ENCODE peak calls at places on chromosomes 4 and X, in five cellular contexts. One of them, this sample, is unnamed.
A peak's percentile ranks its signal among the peaks of the same experiment; 100 is the strongest.

GRCh38 chrX:100591256-100592051 is 6.7 kb downstream of the TNMD start:
- DNase-seq in IMR-90: no peak
- DNase-seq in trophoblast cell: peak; percentile 52
- DNase-seq in mesenchymal stem cell: no peak
- DNase-seq in neuronal stem cell: no peak
- DNase-seq in this sample: no peak

GRCh38 chr4:58587856-58588255 is 1477.7 kb upstream of the IGFBP7 start:
- DNase-seq in IMR-90: no peak
- DNase-seq in trophoblast cell: peak; percentile 84
- DNase-seq in mesenchymal stem cell: peak; percentile 3
- DNase-seq in neuronal stem cell: no peak
- DNase-seq in this sample: no peak

GRCh38 chrX:141903400-141904155 is at the start of gene MAGEC1:
- DNase-seq in IMR-90: no peak
- DNase-seq in trophoblast cell: no peak
- DNase-seq in mesenchymal stem cell: no peak
- DNase-seq in neuronal stem cell: no peak
- DNase-seq in this sample: no peak

GRCh38 chrX:152901816-152902501 is 4.1 kb downstream of the ZNF185 start:
- DNase-seq in IMR-90: no peak
- DNase-seq in trophoblast cell: no peak
- DNase-seq in mesenchymal stem cell: no peak
- DNase-seq in neuronal stem cell: no peak
- DNase-seq in this sample: no peak

GRCh38 chr4:116342143-116342542 is 743.2 kb downstream of the TRAM1L1 start:
- DNase-seq in IMR-90: no peak
- DNase-seq in trophoblast cell: no peak
- DNase-seq in mesenchymal stem cell: no peak
- DNase-seq in neuronal stem cell: no peak
- DNase-seq in this sample: no peak

GRCh38 chrX:153600032-153600373 is 1.1 kb upstream of the CCNQ start:
- DNase-seq in IMR-90: no peak
- DNase-seq in trophoblast cell: no peak
- DNase-seq in mesenchymal stem cell: peak; percentile 9
- DNase-seq in neuronal stem cell: no peak
- DNase-seq in this sample: no peak

GRCh38 chrX:101823236-101823635 is 108.6 kb downstream of the ZMAT1 start:
- DNase-seq in IMR-90: no peak
- DNase-seq in trophoblast cell: no peak
- DNase-seq in mesenchymal stem cell: no peak
- DNase-seq in neuronal stem cell: no peak
- DNase-seq in this sample: no peak

GRCh38 chr4:101885574-101885973 is 95.0 kb downstream of the BANK1 start:
- DNase-seq in IMR-90: no peak
- DNase-seq in trophoblast cell: no peak
- DNase-seq in mesenchymal stem cell: no peak
- DNase-seq in neuronal stem cell: no peak
- DNase-seq in this sample: no peak

GRCh38 chrX:24005867-24006266 is 21.1 kb downstream of the KLHL15 start:
- DNase-seq in IMR-90: no peak
- DNase-seq in trophoblast cell: no peak
- DNase-seq in mesenchymal stem cell: no peak
- DNase-seq in neuronal stem cell: no peak
- DNase-seq in this sample: no peak

GRCh38 chrX:109886122-109886761 is 116.7 kb upstream of the TMEM164 start:
- DNase-seq in IMR-90: peak; percentile 63
- DNase-seq in trophoblast cell: peak; percentile 6
- DNase-seq in mesenchymal stem cell: peak; percentile 48
- DNase-seq in neuronal stem cell: peak; percentile 21
- DNase-seq in this sample: peak; percentile 38

GRCh38 chr4:40280586-40280985 is 54.5 kb upstream of the CHRNA9 start:
- DNase-seq in IMR-90: no peak
- DNase-seq in trophoblast cell: no peak
- DNase-seq in mesenchymal stem cell: no peak
- DNase-seq in neuronal stem cell: no peak
- DNase-seq in this sample: no peak

GRCh38 chrX:123962006-123962485 is 540 bp downstream of the STAG2 start:
- DNase-seq in IMR-90: no peak
- DNase-seq in trophoblast cell: peak; percentile 0
- DNase-seq in mesenchymal stem cell: no peak
- DNase-seq in neuronal stem cell: no peak
- DNase-seq in this sample: no peak

GRCh38 chrX:79270401-79270800 is 96.7 kb downstream of the ITM2A start:
- DNase-seq in IMR-90: no peak
- DNase-seq in trophoblast cell: no peak
- DNase-seq in mesenchymal stem cell: no peak
- DNase-seq in neuronal stem cell: peak; percentile 6
- DNase-seq in this sample: peak; percentile 39

GRCh38 chr4:123361195-123361861 is 35.3 kb upstream of the SPRY1 start:
- DNase-seq in IMR-90: peak; percentile 94
- DNase-seq in trophoblast cell: no peak
- DNase-seq in mesenchymal stem cell: peak; percentile 91
- DNase-seq in neuronal stem cell: no peak
- DNase-seq in this sample: no peak

GRCh38 chrX:154761977-154762528 is 611 bp upstream of the DKC1 start:
- DNase-seq in IMR-90: no peak
- DNase-seq in trophoblast cell: no peak
- DNase-seq in mesenchymal stem cell: no peak
- DNase-seq in neuronal stem cell: no peak
- DNase-seq in this sample: no peak

GRCh38 chr4:85457752-85458467 is 17.0 kb upstream of the ARHGAP24 start:
- DNase-seq in IMR-90: no peak
- DNase-seq in trophoblast cell: peak; percentile 30
- DNase-seq in mesenchymal stem cell: peak; percentile 34
- DNase-seq in neuronal stem cell: no peak
- DNase-seq in this sample: no peak

GRCh38 chr4:146283758-146284651 is 69.7 kb downstream of the REELD1 start:
- DNase-seq in IMR-90: no peak
- DNase-seq in trophoblast cell: no peak
- DNase-seq in mesenchymal stem cell: no peak
- DNase-seq in neuronal stem cell: no peak
- DNase-seq in this sample: no peak

GRCh38 chr4:173529505-173530325 is at the start of gene HAND2:
- DNase-seq in IMR-90: peak; percentile 59
- DNase-seq in trophoblast cell: no peak
- DNase-seq in mesenchymal stem cell: peak; percentile 97
- DNase-seq in neuronal stem cell: peak; percentile 59
- DNase-seq in this sample: peak; percentile 73

GRCh38 chrX:77693594-77693993 is 92.4 kb downstream of the ATRX start:
- DNase-seq in IMR-90: no peak
- DNase-seq in trophoblast cell: no peak
- DNase-seq in mesenchymal stem cell: no peak
- DNase-seq in neuronal stem cell: no peak
- DNase-seq in this sample: no peak

GRCh38 chrX:38172596-38172995 is 48.1 kb downstream of the SRPX start:
- DNase-seq in IMR-90: peak; percentile 9
- DNase-seq in trophoblast cell: peak; percentile 24
- DNase-seq in mesenchymal stem cell: no peak
- DNase-seq in neuronal stem cell: no peak
- DNase-seq in this sample: no peak

GRCh38 chr4:155241664-155242063 is 33.2 kb downstream of the NPY2R start:
- DNase-seq in IMR-90: no peak
- DNase-seq in trophoblast cell: no peak
- DNase-seq in mesenchymal stem cell: no peak
- DNase-seq in neuronal stem cell: no peak
- DNase-seq in this sample: no peak

GRCh38 chr4:156614536-156614935 is 357.1 kb downstream of the PDGFC start:
- DNase-seq in IMR-90: no peak
- DNase-seq in trophoblast cell: no peak
- DNase-seq in mesenchymal stem cell: no peak
- DNase-seq in neuronal stem cell: no peak
- DNase-seq in this sample: no peak

GRCh38 chr4:121697626-121698025 is 846 bp upstream of the ANXA5 start:
- DNase-seq in IMR-90: no peak
- DNase-seq in trophoblast cell: no peak
- DNase-seq in mesenchymal stem cell: no peak
- DNase-seq in neuronal stem cell: no peak
- DNase-seq in this sample: no peak

GRCh38 chrX:150366951-150367545 is 3.9 kb downstream of the MAMLD1 start:
- DNase-seq in IMR-90: peak; percentile 79
- DNase-seq in trophoblast cell: no peak
- DNase-seq in mesenchymal stem cell: peak; percentile 86
- DNase-seq in neuronal stem cell: no peak
- DNase-seq in this sample: peak; percentile 10

GRCh38 chr4:100061835-100062234 is 111.8 kb upstream of the H2AZ1 start:
- DNase-seq in IMR-90: peak; percentile 38
- DNase-seq in trophoblast cell: peak; percentile 17
- DNase-seq in mesenchymal stem cell: peak; percentile 56
- DNase-seq in neuronal stem cell: no peak
- DNase-seq in this sample: no peak

GRCh38 chrX:153526040-153526439 is 8.6 kb downstream of the ATP2B3 start:
- DNase-seq in IMR-90: no peak
- DNase-seq in trophoblast cell: no peak
- DNase-seq in mesenchymal stem cell: no peak
- DNase-seq in neuronal stem cell: no peak
- DNase-seq in this sample: no peak

GRCh38 chr4:15344041-15344440 is 83.8 kb upstream of the C1QTNF7 start:
- DNase-seq in IMR-90: peak; percentile 96
- DNase-seq in trophoblast cell: peak; percentile 42
- DNase-seq in mesenchymal stem cell: peak; percentile 94
- DNase-seq in neuronal stem cell: no peak
- DNase-seq in this sample: no peak

DNA sequence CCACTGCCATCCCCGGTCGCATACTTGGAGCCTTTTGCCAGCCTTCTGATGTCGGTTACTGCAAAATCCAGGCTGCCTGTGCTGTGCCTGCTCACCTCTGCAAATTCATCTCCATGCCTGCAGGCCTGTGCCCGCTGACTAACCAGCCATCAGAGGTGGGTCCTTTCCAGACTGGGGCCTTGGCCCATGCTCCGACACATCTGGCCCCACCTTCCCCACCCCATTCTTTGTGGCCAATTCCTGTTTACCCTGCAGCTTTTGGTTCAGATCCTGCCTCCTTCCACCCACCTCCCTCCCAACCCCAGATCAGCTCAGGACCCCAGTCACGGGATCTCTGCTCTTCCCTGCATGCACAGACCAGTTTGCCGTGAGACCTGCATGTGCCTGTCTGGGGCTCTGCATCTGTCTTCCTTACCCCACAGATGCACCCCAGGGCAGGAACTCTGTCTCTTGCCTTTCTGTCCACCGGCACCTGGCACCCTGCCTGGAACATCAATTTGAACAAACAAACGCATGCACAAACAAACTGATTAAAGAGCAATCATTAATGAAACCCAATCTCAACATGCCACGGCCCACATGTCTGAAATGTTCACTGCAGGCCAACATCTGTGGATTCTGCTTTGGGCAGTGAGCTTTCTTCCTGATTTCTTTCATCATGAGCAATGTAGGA is 112.8 kb upstream of the PSAPL1 start:
- DNase-seq in IMR-90: peak; percentile 13
- DNase-seq in trophoblast cell: no peak
- DNase-seq in mesenchymal stem cell: no peak
- DNase-seq in neuronal stem cell: no peak
- DNase-seq in this sample: no peak
- H4K8ac ChIP-seq in IMR-90: no peak overlapping the region
- H4K8ac ChIP-seq in trophoblast cell: no peak overlapping the region
- H4K8ac ChIP-seq in mesenchymal stem cell: no peak overlapping the region
- H4K8ac ChIP-seq in neuronal stem cell: no peak overlapping the region
- H4K8ac ChIP-seq in this sample: no peak overlapping the region

DNA sequence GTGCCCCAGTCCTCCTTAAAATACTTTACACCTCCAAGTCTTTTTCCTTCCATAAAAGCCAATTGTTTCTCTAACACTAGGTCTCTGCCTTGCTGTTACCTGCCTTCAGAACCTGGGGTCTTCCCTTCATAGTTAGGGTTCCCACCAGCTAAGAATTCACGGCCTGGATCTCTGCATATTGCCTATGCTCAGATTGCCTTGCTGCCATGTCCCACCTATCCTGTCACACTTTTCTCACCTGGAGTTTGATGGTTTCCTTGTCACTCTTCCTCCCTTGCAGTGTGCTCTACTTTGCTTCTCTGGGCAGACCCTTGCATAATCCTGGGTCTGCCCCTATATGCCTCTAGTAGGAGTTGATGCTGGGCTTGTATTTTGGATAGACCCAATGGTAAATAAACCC is 36.6 kb upstream of the TMPRSS11E start:
- DNase-seq in IMR-90: no peak
- DNase-seq in trophoblast cell: no peak
- DNase-seq in mesenchymal stem cell: no peak
- DNase-seq in neuronal stem cell: no peak
- DNase-seq in this sample: no peak
- H4K8ac ChIP-seq in IMR-90: no peak overlapping the region
- H4K8ac ChIP-seq in trophoblast cell: no peak overlapping the region
- H4K8ac ChIP-seq in mesenchymal stem cell: no peak overlapping the region
- H4K8ac ChIP-seq in neuronal stem cell: no peak overlapping the region
- H4K8ac ChIP-seq in this sample: no peak overlapping the region

DNA sequence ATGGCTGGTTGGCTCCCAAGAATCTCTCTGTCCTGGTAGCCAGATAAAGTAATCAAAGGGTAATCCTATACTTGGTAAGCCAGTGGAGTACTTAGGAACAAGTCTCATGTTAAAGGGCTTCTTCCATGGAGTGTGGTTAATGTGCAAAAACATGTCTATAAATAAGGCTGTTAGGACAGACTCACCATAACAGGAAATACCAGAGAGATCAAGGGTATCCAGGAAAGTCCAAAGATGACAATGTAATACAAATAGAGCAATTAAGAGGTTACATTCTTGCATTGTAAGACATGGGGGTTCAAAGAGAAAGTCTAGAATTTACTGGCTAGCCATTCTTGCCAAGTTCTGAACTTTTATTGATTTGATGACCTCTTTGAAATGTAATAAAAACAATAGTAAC is 61.9 kb upstream of the ZCCHC13 start:
- DNase-seq in IMR-90: peak; percentile 76
- DNase-seq in trophoblast cell: no peak
- DNase-seq in mesenchymal stem cell: peak; percentile 83
- DNase-seq in neuronal stem cell: no peak
- DNase-seq in this sample: no peak
- H4K8ac ChIP-seq in IMR-90: peak overlapping the region; percentile 74
- H4K8ac ChIP-seq in trophoblast cell: no peak overlapping the region
- H4K8ac ChIP-seq in mesenchymal stem cell: no peak overlapping the region
- H4K8ac ChIP-seq in neuronal stem cell: no peak overlapping the region
- H4K8ac ChIP-seq in this sample: no peak overlapping the region

DNA sequence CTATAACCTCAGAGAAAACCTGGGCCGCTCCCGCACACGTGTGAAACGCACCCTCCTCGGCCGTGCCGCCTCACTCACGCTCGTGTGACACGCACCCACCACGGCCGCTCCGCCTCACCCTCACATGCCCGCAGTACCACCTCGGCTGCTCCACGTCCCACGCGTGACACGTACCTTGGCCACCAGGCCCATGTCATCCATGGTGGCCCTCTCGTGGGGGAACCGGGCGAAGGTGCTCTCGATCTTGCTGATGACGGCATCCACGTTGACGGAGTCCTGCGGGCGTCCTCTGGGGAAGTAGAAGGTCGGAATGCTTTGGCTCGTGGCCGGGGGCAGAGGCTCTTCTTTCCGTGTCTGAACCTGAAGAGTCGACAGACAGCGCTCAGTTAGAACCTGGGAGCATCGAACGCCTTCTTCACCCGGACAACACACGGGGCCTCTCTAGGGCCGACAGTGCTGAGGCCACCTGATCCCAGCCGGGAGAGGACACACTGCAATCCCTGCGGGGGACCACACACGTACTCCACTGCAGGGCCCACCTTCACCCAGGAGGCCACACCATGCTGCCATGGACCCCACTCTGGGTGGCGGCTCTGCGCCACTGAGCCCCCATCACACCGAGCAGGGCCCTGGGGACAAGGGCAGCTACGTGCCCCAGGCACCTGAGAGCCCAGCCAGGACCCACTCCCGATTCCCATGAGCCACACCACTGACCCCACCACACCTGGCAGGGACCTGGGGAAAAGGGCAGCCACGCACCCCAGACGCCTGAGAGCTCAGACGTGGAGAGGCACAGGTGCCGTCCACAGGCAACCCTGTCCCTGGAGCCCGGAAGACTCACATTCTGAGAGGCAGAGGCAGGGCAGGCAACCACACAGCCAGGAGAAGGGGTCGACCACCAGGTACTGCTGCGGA is 25.2 kb downstream of the PPP2R3B start:
- DNase-seq in IMR-90: no peak
- DNase-seq in trophoblast cell: no peak
- DNase-seq in mesenchymal stem cell: no peak
- DNase-seq in neuronal stem cell: no peak
- DNase-seq in this sample: no peak
- H4K8ac ChIP-seq in IMR-90: no peak overlapping the region
- H4K8ac ChIP-seq in trophoblast cell: no peak overlapping the region
- H4K8ac ChIP-seq in mesenchymal stem cell: no peak overlapping the region
- H4K8ac ChIP-seq in neuronal stem cell: peak overlapping the region; percentile 82
- H4K8ac ChIP-seq in this sample: no peak overlapping the region